ENCODE peak calls at places on chromosomes 13 and 19, in six cellular contexts. X is uterus, S is thoracic aorta, H is Caco-2, F is aorta, B is left lung. P is an unnamed sample. For H3K4me1, the result is how much of the 10 kb centered on the place peaks cover.

GRCh38 chr13:110182461-110182860 is 124.5 kb downstream of the COL4A1 start:
- DNase-seq in X (no peak), H (no peak), F (no peak), S (no peak), B (no peak), P (no peak)

GRCh38 chr13:95296326-95296939 is 4.8 kb downstream of the ABCC4 start:
- DNase-seq in B (no peak), S (no peak), F (no peak), H (peak), X (no peak), P (no peak)

GRCh38 chr19:58586131-58586765 is 13.1 kb upstream of the MZF1 start:
- DNase-seq in X (no peak), S (no peak), B (peak), F (peak), H (no peak), P (no peak)

GRCh38 chr19:13143135-13143534 is 7.0 kb downstream of the STX10 start:
- DNase-seq in F (no peak), X (no peak), H (no peak), B (no peak), S (no peak), P (no peak)

GRCh38 chr13:113933901-113934300 is 40.0 kb downstream of the C13orf46 start:
- DNase-seq in S (no peak), F (peak), B (peak), X (peak), H (no peak), P (peak)

GRCh38 chr13:65095118-65095517 is 2135.0 kb downstream of the PCDH9 start:
- DNase-seq in B (no peak), H (no peak), S (no peak), X (no peak), F (no peak), P (no peak)

GRCh38 chr13:97278395-97279078 is 56.4 kb downstream of the MBNL2 start:
- DNase-seq in F (no peak), B (no peak), H (no peak), X (no peak), S (no peak), P (no peak)

GRCh38 chr13:25080773-25081172 is 15.2 kb upstream of the PABPC3 start:
- DNase-seq in F (no peak), X (no peak), B (no peak), S (no peak), H (no peak), P (no peak)

GRCh38 chr13:83325454-83325853 is 556.8 kb downstream of the SLITRK1 start:
- DNase-seq in S (no peak), X (no peak), F (no peak), H (no peak), B (no peak), P (no peak)

GRCh38 chr13:73368608-73369007 is 309.8 kb downstream of the KLF5 start:
- DNase-seq in X (no peak), B (no peak), H (peak), S (no peak), F (no peak), P (no peak)

DNA sequence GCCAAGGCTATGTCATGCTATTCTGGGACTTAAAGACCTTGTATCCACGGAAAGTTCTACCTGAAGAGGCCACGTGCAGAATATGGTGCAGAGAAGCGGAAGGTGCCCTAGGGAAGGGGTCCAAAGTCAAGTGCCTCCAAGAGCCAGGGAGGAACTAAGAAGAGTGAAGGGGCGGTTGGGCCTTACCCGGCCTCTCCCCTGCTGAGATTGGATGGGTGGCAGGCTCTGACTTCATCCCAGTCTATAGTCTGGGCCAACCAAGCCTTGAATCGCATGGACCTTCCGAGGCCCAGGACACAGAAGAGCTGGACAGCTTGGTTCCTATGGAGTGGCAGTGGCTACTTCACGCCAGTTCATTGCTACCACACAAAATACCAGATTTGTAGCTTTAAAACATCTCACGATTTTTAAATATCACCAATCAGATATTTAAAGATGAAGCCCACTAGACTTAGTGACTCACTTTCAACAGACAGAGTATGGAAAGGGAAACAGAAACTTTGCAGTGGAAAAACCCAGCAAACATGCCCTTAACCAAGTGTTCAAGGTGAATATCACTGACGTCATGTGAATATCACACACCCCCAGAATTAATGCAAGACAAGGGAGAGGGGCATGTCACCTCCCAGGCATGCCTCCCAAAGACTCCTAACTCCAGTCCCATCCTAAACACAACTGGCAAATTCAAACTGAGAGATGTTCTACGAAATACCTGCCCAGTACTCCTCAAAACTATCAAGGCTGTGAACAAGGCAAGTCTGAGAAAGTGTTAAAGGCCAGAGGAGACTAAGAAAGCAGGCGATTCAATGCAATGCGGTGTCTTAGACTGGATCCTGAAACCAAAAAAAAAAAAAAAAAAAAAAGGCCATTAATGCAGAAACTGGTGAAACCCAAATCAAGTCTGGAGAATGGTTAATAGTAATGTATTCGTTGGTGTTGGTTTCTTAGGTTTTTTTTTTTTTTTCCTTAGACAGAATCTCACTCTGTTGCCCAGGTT is 10.2 kb downstream of the C19orf12 start:
- DNase-seq in F (no peak), H (no peak), S (no peak), B (no peak), X (no peak), P (no peak)
- H3K4me1 ChIP-seq in F (under half), H (under half), S (under half), B (under half), X (under half), P (under half)

DNA sequence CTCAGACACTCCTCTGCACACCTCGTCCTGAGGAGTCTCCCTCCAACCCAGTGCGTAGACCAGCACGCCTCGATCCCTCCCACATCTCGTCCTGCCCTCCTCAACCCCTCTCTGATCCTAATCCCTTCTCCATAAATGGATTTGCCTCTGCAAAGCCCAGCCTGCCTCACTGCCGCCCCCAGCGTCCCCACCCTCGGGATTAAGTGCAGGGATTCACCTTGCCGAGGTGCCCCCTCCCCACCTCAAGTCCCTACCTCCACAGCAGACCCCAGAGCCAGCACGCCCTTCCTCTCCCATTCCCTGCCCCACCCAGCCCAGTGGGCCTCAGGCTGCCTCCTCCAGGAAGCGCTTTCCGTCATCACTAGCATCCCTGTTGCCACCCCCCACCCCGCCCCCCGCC is 4.1 kb downstream of the KLF16 start:
- DNase-seq in B (no peak), X (no peak), H (no peak), F (no peak), S (no peak), P (no peak)
- H3K4me1 ChIP-seq in B (half or more), X (under half), H (under half), F (under half), S (half or more), P (half or more)

GRCh38 chr19:38443458-38444001 is 10.0 kb downstream of the RYR1 start:
- DNase-seq in H (no peak), X (no peak), B (peak), F (no peak), S (no peak), P (no peak)

GRCh38 chr19:38444026-38444425 is 10.5 kb downstream of the RYR1 start:
- DNase-seq in S (no peak), F (no peak), X (no peak), B (no peak), H (no peak), P (no peak)

GRCh38 chr19:38448225-38448624 is 14.7 kb downstream of the RYR1 start:
- DNase-seq in S (no peak), H (no peak), X (no peak), F (no peak), B (peak), P (no peak)

GRCh38 chr19:38442736-38443135 is 9.2 kb downstream of the RYR1 start:
- DNase-seq in B (no peak), X (no peak), H (no peak), S (no peak), F (no peak), P (no peak)

GRCh38 chr19:38445362-38445761 is 11.9 kb downstream of the RYR1 start:
- DNase-seq in F (no peak), H (no peak), B (no peak), X (no peak), S (no peak), P (no peak)
- H3K4me1 ChIP-seq in F (under half), H (under half), B (under half), X (under half), S (under half), P (under half)

DNA sequence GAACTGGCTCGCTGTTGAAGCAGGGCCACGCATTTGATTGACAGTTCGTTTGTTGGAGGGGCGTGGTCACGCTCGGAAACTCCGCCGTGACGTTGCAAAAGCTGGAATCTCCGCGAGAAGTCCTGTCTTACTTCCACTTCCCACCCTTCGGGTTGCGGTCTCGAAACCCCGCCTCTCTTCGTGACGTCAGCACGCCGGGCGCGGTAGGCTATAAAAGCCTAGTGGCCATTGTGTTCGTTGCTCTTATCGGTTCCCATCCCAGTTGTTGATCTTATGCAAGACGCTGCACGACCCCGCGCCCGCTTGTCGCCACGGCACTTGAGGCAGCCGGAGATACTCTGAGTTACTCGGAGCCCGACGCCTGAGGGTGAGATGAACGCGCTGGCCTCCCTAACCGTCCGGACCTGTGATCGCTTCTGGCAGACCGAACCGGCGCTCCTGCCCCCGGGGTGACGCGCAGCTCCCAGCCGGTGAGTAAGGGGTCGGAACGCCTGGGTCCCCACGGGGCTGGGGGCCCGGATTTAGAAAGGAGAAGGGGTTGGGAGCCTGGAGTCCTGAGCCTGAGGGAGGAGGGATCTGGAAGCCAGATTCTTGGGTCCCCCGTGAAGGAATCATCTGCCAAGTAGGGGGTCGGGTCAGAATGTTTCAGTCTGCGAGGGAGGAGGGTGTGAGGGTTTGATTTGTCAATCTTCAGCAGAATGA is at the start of gene PPP1R15A:
- DNase-seq in B (peak), X (peak), H (peak), S (peak), F (peak), P (peak)
- H3K4me1 ChIP-seq in B (half or more), X (under half), H (half or more), S (under half), F (under half), P (half or more)

GRCh38 chr19:41547569-41547968 is 28.4 kb upstream of the CEACAM21 start:
- DNase-seq in X (no peak), B (no peak), H (no peak), S (no peak), F (no peak), P (no peak)

GRCh38 chr19:41548954-41549688 is 26.8 kb upstream of the CEACAM21 start:
- DNase-seq in X (no peak), B (no peak), S (no peak), F (no peak), H (no peak), P (no peak)

GRCh38 chr19:41548047-41548446 is 27.9 kb upstream of the CEACAM21 start:
- DNase-seq in S (no peak), X (no peak), F (no peak), H (no peak), B (no peak), P (no peak)

GRCh38 chr19:41545547-41545946 is 30.4 kb upstream of the CEACAM21 start:
- DNase-seq in F (no peak), S (no peak), X (no peak), H (no peak), B (no peak), P (no peak)

DNA sequence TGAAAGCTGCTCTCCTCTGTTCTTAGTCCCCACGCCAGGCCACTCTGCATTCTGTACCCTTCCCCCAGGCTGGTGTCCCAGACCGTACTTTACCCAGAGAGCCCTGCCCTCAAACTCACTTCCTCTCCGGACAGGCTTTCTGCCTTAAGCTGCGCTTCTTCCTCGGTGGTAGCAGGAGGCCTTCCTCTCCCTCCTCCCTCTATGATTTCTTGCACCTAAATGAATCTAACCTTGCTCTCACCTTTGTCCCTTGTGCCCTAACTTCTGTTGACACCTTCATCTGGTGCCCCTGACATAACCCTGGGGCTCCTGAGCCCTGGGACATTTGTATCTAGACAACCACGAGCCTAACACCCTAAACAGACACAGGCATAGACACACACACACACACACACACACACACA is 29.6 kb upstream of the CEACAM21 start:
- DNase-seq in H (no peak), B (no peak), F (peak), S (no peak), X (no peak), P (no peak)
- H3K4me1 ChIP-seq in H (under half), B (half or more), F (under half), S (under half), X (under half), P (under half)

P was measured in suprapubic skin.